ENCODE peak calls at places on chromosomes 12 and 14, in ten cellular contexts. H is foreskin fibroblast, N is CD14-positive monocyte, T is cardiac fibroblast, J is right atrium auricular region, X is AG09309, B is GM10248, Q is fibroblast of lung, M is choroid plexus epithelial cell, I is neural crest cell. A is an unnamed sample.

GRCh38 chr12:43540474-43540873 is 11.5 kb downstream of the ADAMTS20 start:
- DNase-seq in H (no peak), N (no peak), T (no peak), J (no peak), X (peak; percentile 5), B (no peak), Q (no peak), M (no peak), I (no peak), A (no peak)

GRCh38 chr12:52156757-52157565 is 34.9 kb downstream of the KRT80 start:
- DNase-seq in H (no peak), N (peak; percentile 78), T (peak; percentile 66), J (peak; percentile 76), X (no peak), B (peak; percentile 78), Q (peak; percentile 58), M (peak; percentile 67), I (peak; percentile 87), A (peak; percentile 94)

GRCh38 chr14:68569970-68570409 is 222.9 kb downstream of the ZFP36L1 start:
- DNase-seq in H (no peak), N (no peak), T (no peak), J (no peak), X (no peak), B (no peak), Q (no peak), M (no peak), I (no peak), A (no peak)

GRCh38 chr14:71361335-71361734 is 454.1 kb downstream of the PCNX1 start:
- DNase-seq in H (no peak), N (peak; percentile 52), T (peak; percentile 49), J (no peak), X (no peak), B (no peak), Q (no peak), M (peak; percentile 57), I (no peak), A (no peak)

GRCh38 chr12:9674226-9674590 is 4.7 kb downstream of the CLEC2D start:
- DNase-seq in H (no peak), N (no peak), T (no peak), J (no peak), X (no peak), B (no peak), Q (no peak), M (no peak), I (no peak), A (no peak)

GRCh38 chr14:103519043-103519836 is 3.4 kb downstream of the CKB start:
- DNase-seq in H (no peak), N (no peak), T (peak; percentile 48), J (no peak), X (no peak), B (no peak), Q (peak; percentile 27), M (peak; percentile 44), I (no peak), A (no peak)

GRCh38 chr14:103696466-103697071 is 18.7 kb downstream of the XRCC3 start:
- DNase-seq in H (peak; percentile 62), N (no peak), T (peak; percentile 51), J (no peak), X (no peak), B (no peak), Q (peak; percentile 90), M (peak; percentile 91), I (no peak), A (peak; percentile 85)

GRCh38 chr14:39447155-39447554 is 14.9 kb upstream of the FBXO33 start:
- DNase-seq in H (no peak), N (no peak), T (no peak), J (no peak), X (no peak), B (no peak), Q (no peak), M (no peak), I (no peak), A (no peak)

GRCh38 chr12:104687823-104688573 is 231.2 kb downstream of the CHST11 start:
- DNase-seq in H (no peak), N (no peak), T (no peak), J (no peak), X (no peak), B (no peak), Q (no peak), M (no peak), I (no peak), A (no peak)

GRCh38 chr12:118307069-118307954 is 65.4 kb downstream of the TAOK3 start:
- DNase-seq in H (peak; percentile 87), N (peak; percentile 65), T (peak; percentile 86), J (no peak), X (peak; percentile 89), B (peak; percentile 30), Q (peak; percentile 90), M (peak; percentile 93), I (no peak), A (no peak)

GRCh38 chr14:65962952-65963351 is 523.2 kb upstream of the CCDC196 start:
- DNase-seq in H (no peak), N (no peak), T (no peak), J (no peak), X (no peak), B (no peak), Q (no peak), M (no peak), I (no peak), A (no peak)

GRCh38 chr14:65961004-65961403 is 525.2 kb upstream of the CCDC196 start:
- DNase-seq in H (peak; percentile 1), N (no peak), T (peak; percentile 70), J (peak; percentile 65), X (no peak), B (peak; percentile 55), Q (peak; percentile 11), M (peak; percentile 60), I (peak; percentile 61), A (no peak)

GRCh38 chr14:65966188-65966587 is 520.0 kb upstream of the CCDC196 start:
- DNase-seq in H (no peak), N (no peak), T (no peak), J (no peak), X (no peak), B (no peak), Q (no peak), M (no peak), I (no peak), A (no peak)
- TF ChIP-seq CTCF in H (no peak), N (no peak), T (no peak), J (no peak), X (no peak), B (no peak), Q (no peak), M (no peak), I (no peak), A (no peak)

GRCh38 chr12:29238822-29239291 is 89.8 kb downstream of the FAR2 start:
- DNase-seq in H (no peak), N (no peak), T (no peak), J (no peak), X (no peak), B (no peak), Q (no peak), M (peak; percentile 47), I (no peak), A (no peak)

GRCh38 chr12:29240441-29240840 is 91.4 kb downstream of the FAR2 start:
- DNase-seq in H (no peak), N (no peak), T (no peak), J (no peak), X (no peak), B (no peak), Q (no peak), M (no peak), I (no peak), A (no peak)

GRCh38 chr12:29242921-29243431 is 93.9 kb downstream of the FAR2 start:
- DNase-seq in H (no peak), N (peak; percentile 57), T (no peak), J (no peak), X (no peak), B (no peak), Q (no peak), M (no peak), I (no peak), A (no peak)

GRCh38 chr12:29239336-29239735 is 90.3 kb downstream of the FAR2 start:
- DNase-seq in H (no peak), N (no peak), T (no peak), J (no peak), X (no peak), B (no peak), Q (no peak), M (no peak), I (no peak), A (no peak)

DNA sequence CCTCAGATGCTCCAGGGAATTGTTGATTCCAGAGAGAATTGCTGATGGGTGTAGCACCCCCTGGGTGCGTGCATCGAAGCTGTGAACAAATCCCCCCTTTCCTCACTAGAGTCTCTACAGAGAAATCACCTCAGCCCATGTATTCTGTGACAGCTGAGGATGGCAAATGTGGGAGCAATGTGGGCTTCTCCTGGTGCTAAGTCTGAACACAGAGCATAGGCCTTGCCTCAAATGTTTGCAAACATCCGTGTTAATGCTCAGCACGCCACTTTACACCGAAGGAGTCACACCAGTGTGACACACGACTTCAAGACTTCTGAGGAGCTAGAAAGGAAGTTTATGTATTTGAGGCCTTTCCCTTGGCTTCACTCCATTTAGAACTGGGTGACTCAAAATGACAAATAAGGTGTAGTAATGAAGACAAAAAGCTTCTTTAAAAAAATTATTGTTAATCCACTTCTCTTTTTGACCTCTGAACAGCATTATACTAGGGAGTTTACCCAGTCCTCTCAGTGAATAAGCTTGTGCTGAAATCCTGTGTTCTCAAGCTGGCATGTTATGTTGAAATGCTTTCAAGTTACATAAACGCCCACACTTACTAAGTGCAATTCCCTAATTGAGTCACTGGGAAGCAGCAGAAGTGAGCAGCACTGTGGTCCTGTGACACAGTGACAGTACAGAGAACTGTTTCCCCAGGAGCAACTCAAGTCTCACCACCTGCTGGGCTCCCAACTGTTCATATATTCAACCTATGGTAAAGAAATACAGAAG is 92.9 kb downstream of the FAR2 start:
- DNase-seq in H (peak; percentile 88), N (peak; percentile 89), T (peak; percentile 86), J (peak; percentile 72), X (peak; percentile 82), B (peak; percentile 26), Q (peak; percentile 90), M (peak; percentile 90), I (no peak), A (no peak)
- TF ChIP-seq CTCF in H (no peak), N (peak; percentile 25), T (peak; percentile 14), J (no peak), X (peak; percentile 17), B (no peak), Q (peak; percentile 19), M (peak; percentile 32), I (no peak), A (peak; percentile 21)

GRCh38 chr14:72644758-72645489 is 249.0 kb downstream of the DPF3 start:
- DNase-seq in H (no peak), N (no peak), T (no peak), J (no peak), X (no peak), B (no peak), Q (no peak), M (no peak), I (no peak), A (no peak)
- TF ChIP-seq CTCF in H (no peak), N (no peak), T (no peak), J (no peak), X (no peak), B (no peak), Q (no peak), M (no peak), I (no peak), A (no peak)

DNA sequence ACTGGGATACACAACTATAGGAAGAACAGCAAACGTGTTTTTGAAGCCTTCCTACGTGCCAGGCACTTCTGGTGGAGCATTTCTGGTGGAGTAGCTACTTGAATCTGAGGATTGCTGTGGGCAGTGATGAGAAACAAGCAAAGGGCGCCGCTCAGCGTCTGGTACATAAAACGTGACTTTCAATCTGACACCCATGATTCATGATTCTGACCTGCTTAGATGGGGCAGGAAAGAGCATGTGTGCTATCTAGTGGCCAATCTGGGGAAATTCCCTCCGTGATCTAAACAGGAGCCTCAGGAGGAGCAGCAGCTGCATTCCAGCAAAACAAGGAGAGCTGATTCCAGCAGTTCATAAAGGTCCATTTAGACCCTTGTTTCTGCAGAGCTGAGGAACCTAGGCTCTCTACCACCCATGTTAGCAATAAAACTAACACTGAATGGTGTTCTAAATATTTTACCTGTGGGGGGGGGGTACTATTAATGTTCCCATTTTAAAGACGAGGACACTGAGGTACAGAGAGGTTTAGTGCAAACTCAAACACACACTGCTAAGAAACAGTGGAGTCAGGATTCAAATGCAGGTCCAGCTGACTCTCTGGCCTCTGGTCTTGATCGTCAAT is 37.8 kb downstream of the PAH start:
- DNase-seq in H (peak; percentile 32), N (no peak), T (peak; percentile 6), J (peak; percentile 76), X (peak; percentile 16), B (peak; percentile 45), Q (peak; percentile 8), M (peak; percentile 53), I (peak; percentile 29), A (no peak)
- TF ChIP-seq CTCF in H (peak; percentile 37), N (no peak), T (no peak), J (no peak), X (peak; percentile 30), B (peak; percentile 62), Q (no peak), M (peak; percentile 6), I (peak; percentile 61), A (peak; percentile 27)

A was measured in osteocyte.